ENCODE peak calls at places on chromosomes 7 and 10, in eight cellular contexts. One of them, this sample, is unnamed.

GRCh38 chr7:88141025-88141424 is 78.8 kb downstream of the SRI start:
- DNase-seq in endodermal cell: peak
- DNase-seq in AG04450: no peak
- DNase-seq in brain microvascular endothelial cell: no peak
- DNase-seq in naive thymus-derived CD4-positive, alpha-beta T cell: no peak
- DNase-seq in upper lobe of right lung: no peak
- DNase-seq in adipocyte: no peak
- DNase-seq in lower leg skin: no peak
- DNase-seq in this sample: no peak

GRCh38 chr7:2220954-2221353 is 11.8 kb downstream of the MAD1L1 start:
- DNase-seq in endodermal cell: no peak
- DNase-seq in AG04450: no peak
- DNase-seq in brain microvascular endothelial cell: no peak
- DNase-seq in naive thymus-derived CD4-positive, alpha-beta T cell: no peak
- DNase-seq in upper lobe of right lung: no peak
- DNase-seq in adipocyte: no peak
- DNase-seq in lower leg skin: no peak
- DNase-seq in this sample: no peak

GRCh38 chr7:145036592-145037386 is 200.9 kb upstream of the TPK1 start:
- DNase-seq in endodermal cell: peak
- DNase-seq in AG04450: no peak
- DNase-seq in brain microvascular endothelial cell: peak
- DNase-seq in naive thymus-derived CD4-positive, alpha-beta T cell: peak
- DNase-seq in upper lobe of right lung: peak
- DNase-seq in adipocyte: peak
- DNase-seq in lower leg skin: peak
- DNase-seq in this sample: peak

GRCh38 chr10:6416892-6417512 is 163.1 kb downstream of the PRKCQ start:
- DNase-seq in endodermal cell: no peak
- DNase-seq in AG04450: no peak
- DNase-seq in brain microvascular endothelial cell: peak
- DNase-seq in naive thymus-derived CD4-positive, alpha-beta T cell: peak
- DNase-seq in upper lobe of right lung: no peak
- DNase-seq in adipocyte: peak
- DNase-seq in lower leg skin: no peak
- DNase-seq in this sample: no peak

GRCh38 chr7:149731207-149731955 is 42.0 kb downstream of the ZNF467 start:
- DNase-seq in endodermal cell: no peak
- DNase-seq in AG04450: no peak
- DNase-seq in brain microvascular endothelial cell: no peak
- DNase-seq in naive thymus-derived CD4-positive, alpha-beta T cell: no peak
- DNase-seq in upper lobe of right lung: peak
- DNase-seq in adipocyte: no peak
- DNase-seq in lower leg skin: no peak
- DNase-seq in this sample: no peak

GRCh38 chr10:110296966-110297365 is 7.8 kb downstream of the SMNDC1 start:
- DNase-seq in endodermal cell: no peak
- DNase-seq in AG04450: no peak
- DNase-seq in brain microvascular endothelial cell: no peak
- DNase-seq in naive thymus-derived CD4-positive, alpha-beta T cell: no peak
- DNase-seq in upper lobe of right lung: no peak
- DNase-seq in adipocyte: no peak
- DNase-seq in lower leg skin: no peak
- DNase-seq in this sample: no peak

GRCh38 chr10:13882112-13882711 is 295.4 kb downstream of the PRPF18 start:
- DNase-seq in endodermal cell: peak
- DNase-seq in AG04450: peak
- DNase-seq in brain microvascular endothelial cell: peak
- DNase-seq in naive thymus-derived CD4-positive, alpha-beta T cell: no peak
- DNase-seq in upper lobe of right lung: no peak
- DNase-seq in adipocyte: peak
- DNase-seq in lower leg skin: peak
- DNase-seq in this sample: peak

GRCh38 chr10:133318494-133319127 is 9.9 kb downstream of the ZNF511 start:
- DNase-seq in endodermal cell: peak
- DNase-seq in AG04450: no peak
- DNase-seq in brain microvascular endothelial cell: peak
- DNase-seq in naive thymus-derived CD4-positive, alpha-beta T cell: peak
- DNase-seq in upper lobe of right lung: peak
- DNase-seq in adipocyte: peak
- DNase-seq in lower leg skin: no peak
- DNase-seq in this sample: no peak

GRCh38 chr7:157875230-157876179 is 538.7 kb downstream of the DNAJB6 start:
- DNase-seq in endodermal cell: peak
- DNase-seq in AG04450: no peak
- DNase-seq in brain microvascular endothelial cell: peak
- DNase-seq in naive thymus-derived CD4-positive, alpha-beta T cell: peak
- DNase-seq in upper lobe of right lung: no peak
- DNase-seq in adipocyte: no peak
- DNase-seq in lower leg skin: no peak
- DNase-seq in this sample: no peak

GRCh38 chr10:132397671-132398565 is 918 bp downstream of the PWWP2B start:
- DNase-seq in endodermal cell: no peak
- DNase-seq in AG04450: no peak
- DNase-seq in brain microvascular endothelial cell: no peak
- DNase-seq in naive thymus-derived CD4-positive, alpha-beta T cell: no peak
- DNase-seq in upper lobe of right lung: peak
- DNase-seq in adipocyte: peak
- DNase-seq in lower leg skin: no peak
- DNase-seq in this sample: no peak

GRCh38 chr10:73061743-73062142 is 34.9 kb downstream of the P4HA1 start:
- DNase-seq in endodermal cell: no peak
- DNase-seq in AG04450: no peak
- DNase-seq in brain microvascular endothelial cell: no peak
- DNase-seq in naive thymus-derived CD4-positive, alpha-beta T cell: no peak
- DNase-seq in upper lobe of right lung: no peak
- DNase-seq in adipocyte: no peak
- DNase-seq in lower leg skin: no peak
- DNase-seq in this sample: no peak

GRCh38 chr7:69517985-69518731 is 80.1 kb upstream of the AUTS2 start:
- DNase-seq in endodermal cell: peak
- DNase-seq in AG04450: no peak
- DNase-seq in brain microvascular endothelial cell: no peak
- DNase-seq in naive thymus-derived CD4-positive, alpha-beta T cell: no peak
- DNase-seq in upper lobe of right lung: no peak
- DNase-seq in adipocyte: no peak
- DNase-seq in lower leg skin: no peak
- DNase-seq in this sample: no peak

GRCh38 chr10:16777473-16778370 is 39.5 kb downstream of the RSU1 start:
- DNase-seq in endodermal cell: no peak
- DNase-seq in AG04450: peak
- DNase-seq in brain microvascular endothelial cell: peak
- DNase-seq in naive thymus-derived CD4-positive, alpha-beta T cell: peak
- DNase-seq in upper lobe of right lung: no peak
- DNase-seq in adipocyte: peak
- DNase-seq in lower leg skin: no peak
- DNase-seq in this sample: peak

GRCh38 chr7:95244616-95245015 is 79.7 kb downstream of the PON1 start:
- DNase-seq in endodermal cell: no peak
- DNase-seq in AG04450: no peak
- DNase-seq in brain microvascular endothelial cell: no peak
- DNase-seq in naive thymus-derived CD4-positive, alpha-beta T cell: no peak
- DNase-seq in upper lobe of right lung: no peak
- DNase-seq in adipocyte: no peak
- DNase-seq in lower leg skin: no peak
- DNase-seq in this sample: no peak

GRCh38 chr7:7920481-7920880 is 48.1 kb upstream of the GLCCI1 start:
- DNase-seq in endodermal cell: no peak
- DNase-seq in AG04450: no peak
- DNase-seq in brain microvascular endothelial cell: no peak
- DNase-seq in naive thymus-derived CD4-positive, alpha-beta T cell: no peak
- DNase-seq in upper lobe of right lung: no peak
- DNase-seq in adipocyte: no peak
- DNase-seq in lower leg skin: no peak
- DNase-seq in this sample: no peak

GRCh38 chr7:30224511-30225031 is 59.8 kb upstream of the ZNRF2 start:
- DNase-seq in endodermal cell: no peak
- DNase-seq in AG04450: no peak
- DNase-seq in brain microvascular endothelial cell: peak
- DNase-seq in naive thymus-derived CD4-positive, alpha-beta T cell: no peak
- DNase-seq in upper lobe of right lung: no peak
- DNase-seq in adipocyte: peak
- DNase-seq in lower leg skin: no peak
- DNase-seq in this sample: peak

GRCh38 chr10:101817542-101818118 is 614 bp downstream of the OGA start:
- DNase-seq in endodermal cell: peak
- DNase-seq in AG04450: peak
- DNase-seq in brain microvascular endothelial cell: peak
- DNase-seq in naive thymus-derived CD4-positive, alpha-beta T cell: no peak
- DNase-seq in upper lobe of right lung: peak
- DNase-seq in adipocyte: peak
- DNase-seq in lower leg skin: peak
- DNase-seq in this sample: peak

GRCh38 chr7:150435390-150436073 is 14.9 kb upstream of the GIMAP8 start:
- DNase-seq in endodermal cell: no peak
- DNase-seq in AG04450: no peak
- DNase-seq in brain microvascular endothelial cell: no peak
- DNase-seq in naive thymus-derived CD4-positive, alpha-beta T cell: no peak
- DNase-seq in upper lobe of right lung: no peak
- DNase-seq in adipocyte: no peak
- DNase-seq in lower leg skin: peak
- DNase-seq in this sample: no peak

GRCh38 chr10:86191686-86192085 is 174.9 kb downstream of the GRID1 start:
- DNase-seq in endodermal cell: no peak
- DNase-seq in AG04450: no peak
- DNase-seq in brain microvascular endothelial cell: no peak
- DNase-seq in naive thymus-derived CD4-positive, alpha-beta T cell: no peak
- DNase-seq in upper lobe of right lung: peak
- DNase-seq in adipocyte: no peak
- DNase-seq in lower leg skin: no peak
- DNase-seq in this sample: no peak

GRCh38 chr7:28106316-28106957 is 74.2 kb downstream of the JAZF1 start:
- DNase-seq in endodermal cell: no peak
- DNase-seq in AG04450: peak
- DNase-seq in brain microvascular endothelial cell: peak
- DNase-seq in naive thymus-derived CD4-positive, alpha-beta T cell: no peak
- DNase-seq in upper lobe of right lung: no peak
- DNase-seq in adipocyte: peak
- DNase-seq in lower leg skin: no peak
- DNase-seq in this sample: no peak

GRCh38 chr10:125514206-125515162 is 168.5 kb downstream of the TEX36 start:
- DNase-seq in endodermal cell: no peak
- DNase-seq in AG04450: no peak
- DNase-seq in brain microvascular endothelial cell: no peak
- DNase-seq in naive thymus-derived CD4-positive, alpha-beta T cell: no peak
- DNase-seq in upper lobe of right lung: no peak
- DNase-seq in adipocyte: peak
- DNase-seq in lower leg skin: peak
- DNase-seq in this sample: no peak

GRCh38 chr7:42222119-42222518 is 14.9 kb downstream of the GLI3 start:
- DNase-seq in endodermal cell: peak
- DNase-seq in AG04450: no peak
- DNase-seq in brain microvascular endothelial cell: no peak
- DNase-seq in naive thymus-derived CD4-positive, alpha-beta T cell: no peak
- DNase-seq in upper lobe of right lung: no peak
- DNase-seq in adipocyte: no peak
- DNase-seq in lower leg skin: no peak
- DNase-seq in this sample: no peak
- H3K4me3 ChIP-seq in endodermal cell: no peak
- H3K4me3 ChIP-seq in AG04450: no peak
- H3K4me3 ChIP-seq in brain microvascular endothelial cell: no peak
- H3K4me3 ChIP-seq in naive thymus-derived CD4-positive, alpha-beta T cell: no peak
- H3K4me3 ChIP-seq in upper lobe of right lung: no peak
- H3K4me3 ChIP-seq in adipocyte: no peak
- H3K4me3 ChIP-seq in lower leg skin: no peak
- H3K4me3 ChIP-seq in this sample: no peak

GRCh38 chr10:116627386-116627933 is 6.7 kb downstream of the PNLIPRP2 start:
- DNase-seq in endodermal cell: peak
- DNase-seq in AG04450: no peak
- DNase-seq in brain microvascular endothelial cell: no peak
- DNase-seq in naive thymus-derived CD4-positive, alpha-beta T cell: no peak
- DNase-seq in upper lobe of right lung: no peak
- DNase-seq in adipocyte: no peak
- DNase-seq in lower leg skin: no peak
- DNase-seq in this sample: no peak
- H3K4me3 ChIP-seq in endodermal cell: no peak
- H3K4me3 ChIP-seq in AG04450: peak
- H3K4me3 ChIP-seq in brain microvascular endothelial cell: no peak
- H3K4me3 ChIP-seq in naive thymus-derived CD4-positive, alpha-beta T cell: no peak
- H3K4me3 ChIP-seq in upper lobe of right lung: no peak
- H3K4me3 ChIP-seq in adipocyte: no peak
- H3K4me3 ChIP-seq in lower leg skin: no peak
- H3K4me3 ChIP-seq in this sample: peak

DNA sequence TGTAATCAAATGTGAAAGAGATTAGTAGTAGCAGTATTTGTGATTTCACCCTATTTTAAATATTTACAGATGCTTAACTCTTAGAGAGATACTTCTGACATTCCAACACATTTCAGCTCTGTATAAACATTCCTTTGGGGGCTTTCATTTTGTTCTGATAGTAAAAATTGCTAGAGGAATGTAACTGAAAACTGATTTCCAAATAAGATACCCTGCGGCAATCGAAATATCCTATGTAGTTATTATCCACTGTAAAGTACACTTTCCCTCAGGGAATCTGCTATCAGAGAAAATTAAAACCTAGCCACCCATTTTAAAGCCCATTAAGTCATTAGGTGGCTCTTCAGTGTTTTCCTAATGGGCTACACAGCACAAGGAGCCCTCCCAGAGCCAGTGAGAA is 12.4 kb upstream of the CPVL start:
- DNase-seq in endodermal cell: no peak
- DNase-seq in AG04450: no peak
- DNase-seq in brain microvascular endothelial cell: no peak
- DNase-seq in naive thymus-derived CD4-positive, alpha-beta T cell: no peak
- DNase-seq in upper lobe of right lung: no peak
- DNase-seq in adipocyte: no peak
- DNase-seq in lower leg skin: no peak
- DNase-seq in this sample: no peak
- H3K4me3 ChIP-seq in endodermal cell: no peak
- H3K4me3 ChIP-seq in AG04450: no peak
- H3K4me3 ChIP-seq in brain microvascular endothelial cell: no peak
- H3K4me3 ChIP-seq in naive thymus-derived CD4-positive, alpha-beta T cell: no peak
- H3K4me3 ChIP-seq in upper lobe of right lung: no peak
- H3K4me3 ChIP-seq in adipocyte: no peak
- H3K4me3 ChIP-seq in lower leg skin: no peak
- H3K4me3 ChIP-seq in this sample: no peak

GRCh38 chr7:136405931-136406777 is 429.0 kb upstream of the MTPN start:
- DNase-seq in endodermal cell: peak
- DNase-seq in AG04450: peak
- DNase-seq in brain microvascular endothelial cell: peak
- DNase-seq in naive thymus-derived CD4-positive, alpha-beta T cell: peak
- DNase-seq in upper lobe of right lung: no peak
- DNase-seq in adipocyte: peak
- DNase-seq in lower leg skin: peak
- DNase-seq in this sample: peak
- H3K4me3 ChIP-seq in endodermal cell: no peak
- H3K4me3 ChIP-seq in AG04450: no peak
- H3K4me3 ChIP-seq in brain microvascular endothelial cell: peak
- H3K4me3 ChIP-seq in naive thymus-derived CD4-positive, alpha-beta T cell: no peak
- H3K4me3 ChIP-seq in upper lobe of right lung: no peak
- H3K4me3 ChIP-seq in adipocyte: no peak
- H3K4me3 ChIP-seq in lower leg skin: no peak
- H3K4me3 ChIP-seq in this sample: no peak